ENCODE peak calls at places on chromosomes 6 and 20, in five cellular contexts. T is IMR-90; C is colonic mucosa; E is PC-3; V is stimulated activated CD8-positive, alpha-beta memory T cell treated with anti-CD3 and anti-CD28 coated beads, Interleukin-12 subunit alpha, Interleukin-12 subunit beta, amount 100 ng/mL, for 4 hours. A is an unnamed sample.
A peak's percentile ranks its signal among the peaks of the same experiment; 100 is the strongest.

GRCh38 chr6:11999245-11999644 is 12.9 kb upstream of the HIVEP1 start:
- DNase-seq in T (peak; percentile 71), C (no peak), E (no peak), V (no peak), A (no peak)

GRCh38 chr6:52994031-52994788 is 874 bp downstream of the GSTA4 start:
- DNase-seq in T (peak; percentile 51), C (peak; percentile 46), E (peak; percentile 47), V (no peak), A (no peak)

GRCh38 chr6:47071681-47072080 is 29.5 kb upstream of the ADGRF1 start:
- DNase-seq in T (no peak), C (no peak), E (no peak), V (no peak), A (no peak)

GRCh38 chr20:24777746-24778145 is 171.3 kb upstream of the CST7 start:
- DNase-seq in T (no peak), C (no peak), E (no peak), V (no peak), A (no peak)

GRCh38 chr20:11807070-11807741 is 110.5 kb upstream of the BTBD3 start:
- DNase-seq in T (peak; percentile 93), C (no peak), E (peak; percentile 92), V (no peak), A (no peak)

GRCh38 chr20:2299301-2299700 is 3.5 kb downstream of the TGM3 start:
- DNase-seq in T (no peak), C (peak; percentile 83), E (no peak), V (no peak), A (no peak)

GRCh38 chr6:145727817-145728388 is 7.4 kb downstream of the EPM2A start:
- DNase-seq in T (no peak), C (no peak), E (no peak), V (no peak), A (no peak)

GRCh38 chr20:29878281-29878741 is 1379.2 kb upstream of the DEFB115 start:
- DNase-seq in T (no peak), C (no peak), E (peak; percentile 19), V (no peak), A (no peak)

GRCh38 chr20:14951707-14952106 is 614.3 kb upstream of the FLRT3 start:
- DNase-seq in T (no peak), C (no peak), E (peak; percentile 58), V (no peak), A (no peak)

GRCh38 chr6:2375443-2375842 is 130.0 kb upstream of the GMDS start:
- DNase-seq in T (no peak), C (no peak), E (no peak), V (no peak), A (no peak)

GRCh38 chr6:161444966-161445799 is 171.3 kb upstream of the AGPAT4 start:
- DNase-seq in T (peak; percentile 16), C (no peak), E (no peak), V (no peak), A (no peak)

GRCh38 chr6:11685411-11686093 is 93.1 kb downstream of the ADTRP start:
- DNase-seq in T (peak; percentile 64), C (no peak), E (peak; percentile 95), V (no peak), A (no peak)

GRCh38 chr6:1552296-1552761 is 57.4 kb upstream of the FOXC1 start:
- DNase-seq in T (peak; percentile 18), C (no peak), E (peak; percentile 54), V (no peak), A (no peak)

GRCh38 chr6:32070814-32071466 is 32.7 kb downstream of the CYP21A2 start:
- DNase-seq in T (no peak), C (no peak), E (no peak), V (no peak), A (no peak)

GRCh38 chr6:169886631-169887227 is 135.3 kb downstream of the ERMARD start:
- DNase-seq in T (no peak), C (no peak), E (no peak), V (no peak), A (no peak)

GRCh38 chr20:36676701-36677421 is 30.9 kb upstream of the SLA2 start:
- DNase-seq in T (no peak), C (no peak), E (no peak), V (no peak), A (no peak)

GRCh38 chr20:11912013-11912663 is 5.6 kb upstream of the BTBD3 start:
- DNase-seq in T (no peak), C (no peak), E (peak; percentile 30), V (no peak), A (no peak)

GRCh38 chr20:23257848-23258746 is 92.5 kb upstream of the NXT1 start:
- DNase-seq in T (peak; percentile 88), C (no peak), E (peak; percentile 74), V (no peak), A (no peak)

GRCh38 chr20:57840066-57840465 is 130.3 kb upstream of the PMEPA1 start:
- DNase-seq in T (no peak), C (no peak), E (no peak), V (no peak), A (no peak)

GRCh38 chr6:17200395-17200794 is 80.8 kb upstream of the RBM24 start:
- DNase-seq in T (no peak), C (no peak), E (no peak), V (no peak), A (no peak)

GRCh38 chr20:51284871-51285270 is 257.6 kb downstream of the NFATC2 start:
- DNase-seq in T (no peak), C (no peak), E (no peak), V (no peak), A (no peak)

GRCh38 chr6:142478117-142478516 is 176.3 kb downstream of the ADGRG6 start:
- DNase-seq in T (peak; percentile 41), C (no peak), E (peak; percentile 40), V (no peak), A (no peak)

GRCh38 chr6:21309791-21310190 is 283.8 kb upstream of the SOX4 start:
- DNase-seq in T (no peak), C (no peak), E (no peak), V (no peak), A (no peak)

GRCh38 chr20:51359947-51360346 is 182.6 kb downstream of the NFATC2 start:
- DNase-seq in T (no peak), C (no peak), E (peak; percentile 34), V (no peak), A (no peak)

GRCh38 chr6:107819976-107820551 is 4.0 kb downstream of the SCML4 start:
- DNase-seq in T (peak; percentile 1), C (no peak), E (no peak), V (no peak), A (no peak)

GRCh38 chr6:87660226-87660886 is 41.7 kb downstream of the AKIRIN2 start:
- DNase-seq in T (peak; percentile 83), C (no peak), E (peak; percentile 26), V (no peak), A (no peak)

GRCh38 chr6:118584906-118585305 is 36.8 kb downstream of the PLN start:
- DNase-seq in T (no peak), C (no peak), E (no peak), V (no peak), A (no peak)

GRCh38 chr6:111481836-111482235 is 1.2 kb downstream of the REV3L start:
- DNase-seq in T (peak; percentile 11), C (peak; percentile 25), E (peak; percentile 18), V (no peak), A (no peak)

GRCh38 chr6:155085582-155086253 is 90.6 kb downstream of the TIAM2 start:
- DNase-seq in T (peak; percentile 58), C (no peak), E (peak; percentile 81), V (no peak), A (no peak)

GRCh38 chr6:13278991-13279390 is 49.3 kb downstream of the TBC1D7 start:
- DNase-seq in T (peak; percentile 2), C (no peak), E (no peak), V (no peak), A (no peak)

GRCh38 chr20:43379239-43379917 is 78.3 kb upstream of the SRSF6 start:
- DNase-seq in T (peak; percentile 96), C (no peak), E (peak; percentile 35), V (no peak), A (no peak)

GRCh38 chr6:146857960-146858308 is 259.2 kb downstream of the ADGB start:
- DNase-seq in T (no peak), C (no peak), E (no peak), V (no peak), A (no peak)

GRCh38 chr20:61748376-61748775 is 317.3 kb downstream of the TAF4 start:
- DNase-seq in T (peak; percentile 70), C (no peak), E (no peak), V (no peak), A (no peak)

GRCh38 chr6:33929575-33930288 is 125.9 kb upstream of the MLN start:
- DNase-seq in T (no peak), C (no peak), E (no peak), V (no peak), A (no peak)

GRCh38 chr20:63457737-63458136 is 14.7 kb downstream of the KCNQ2 start:
- DNase-seq in T (no peak), C (no peak), E (peak; percentile 81), V (no peak), A (no peak)

GRCh38 chr20:30985386-30985785 is 272.1 kb upstream of the DEFB115 start:
- DNase-seq in T (no peak), C (no peak), E (no peak), V (no peak), A (no peak)

GRCh38 chr20:5524886-5525285 is 208.1 kb upstream of the PROKR2 start:
- DNase-seq in T (no peak), C (no peak), E (no peak), V (no peak), A (no peak)

GRCh38 chr20:37245671-37246237 is 15.9 kb downstream of the GHRH start:
- DNase-seq in T (no peak), C (no peak), E (no peak), V (no peak), A (no peak)

GRCh38 chr6:124947821-124948451 is 14.3 kb upstream of the RNF217 start:
- DNase-seq in T (peak; percentile 54), C (no peak), E (peak; percentile 58), V (no peak), A (no peak)